ENCODE peak calls at places on chromosome 22, in five cellular contexts. B, I, J, K and C are unnamed samples.

GRCh38 chr22:17074648-17075002 is 10.2 kb upstream of the IL17RA start:
- DNase-seq in B (no peak), K (no peak), I (no peak), J (no peak), C (no peak)

GRCh38 chr22:20495861-20496681 is 476 bp upstream of the KLHL22 start:
- DNase-seq in I (no peak), J (peak), K (peak), B (peak), C (peak)

GRCh38 chr22:48866906-48867597 is 960.6 kb downstream of the BRD1 start:
- DNase-seq in B (no peak), K (no peak), I (no peak), J (peak), C (no peak)

GRCh38 chr22:45235101-45235777 is 5.5 kb downstream of the KIAA0930 start:
- DNase-seq in J (no peak), K (peak), B (peak), I (no peak), C (no peak)

GRCh38 chr22:45212306-45212709 is 28.4 kb downstream of the KIAA0930 start:
- DNase-seq in J (no peak), I (no peak), B (no peak), K (peak), C (no peak)

GRCh38 chr22:45072322-45072903 is 62.6 kb upstream of the PHF21B start:
- DNase-seq in B (no peak), I (no peak), J (peak), K (no peak), C (no peak)

GRCh38 chr22:19429950-19430889 is 1.3 kb downstream of the HIRA start:
- DNase-seq in K (peak), J (no peak), I (no peak), B (peak), C (peak)

GRCh38 chr22:37225481-37225880 is 13.2 kb upstream of the SSTR3 start:
- DNase-seq in K (peak), J (no peak), B (peak), I (no peak), C (no peak)

GRCh38 chr22:47053865-47054185 is 291.4 kb downstream of the TBC1D22A start:
- DNase-seq in B (no peak), K (no peak), I (no peak), J (no peak), C (no peak)

GRCh38 chr22:25008666-25009065 is 56.1 kb downstream of the KIAA1671 start:
- DNase-seq in I (no peak), J (no peak), B (no peak), K (no peak), C (no peak)

GRCh38 chr22:35312198-35313059 is 12.7 kb downstream of the TOM1 start:
- DNase-seq in K (peak), I (peak), J (peak), B (no peak), C (no peak)

GRCh38 chr22:29310863-29311339 is 4.5 kb downstream of the GAS2L1 start:
- DNase-seq in B (no peak), J (peak), I (no peak), K (peak), C (peak)

GRCh38 chr22:30365891-30366290 is 9.1 kb downstream of the CCDC157 start:
- DNase-seq in J (no peak), I (no peak), B (no peak), K (no peak), C (no peak)

GRCh38 chr22:43262990-43263644 is 76.2 kb upstream of the TTLL12 start:
- DNase-seq in J (peak), K (peak), B (no peak), I (no peak), C (peak)

GRCh38 chr22:38005943-38006342 is 21.6 kb upstream of the SOX10 start:
- DNase-seq in K (no peak), I (no peak), B (no peak), J (no peak), C (no peak)

GRCh38 chr22:31838917-31839316 is 85.1 kb downstream of the DEPDC5 start:
- DNase-seq in J (no peak), I (no peak), B (no peak), K (no peak), C (no peak)

GRCh38 chr22:50048836-50049235 is 9.3 kb downstream of the TTLL8 start:
- DNase-seq in I (no peak), B (no peak), J (no peak), K (no peak), C (no peak)

GRCh38 chr22:30266445-30267381 is at the start of gene OSM:
- DNase-seq in I (no peak), J (no peak), K (peak), B (peak), C (peak)

GRCh38 chr22:43831561-43832392 is 19.7 kb upstream of the EFCAB6 start:
- DNase-seq in J (no peak), B (no peak), I (no peak), K (no peak), C (no peak)

GRCh38 chr22:46229701-46230100 is 20.4 kb downstream of the CDPF1 start:
- DNase-seq in B (no peak), J (no peak), I (no peak), K (no peak), C (no peak)

GRCh38 chr22:50298937-50299656 is 8.3 kb downstream of the PLXNB2 start:
- DNase-seq in B (no peak), I (no peak), J (no peak), K (no peak), C (no peak)

GRCh38 chr22:17744430-17744829 is 29.8 kb downstream of the BID start:
- DNase-seq in J (no peak), B (no peak), K (no peak), I (no peak), C (no peak)

GRCh38 chr22:47176573-47177333 is 414.3 kb downstream of the TBC1D22A start:
- DNase-seq in B (no peak), J (peak), K (peak), I (no peak), C (no peak)

GRCh38 chr22:22520020-22520656 is at the start of gene ZNF280A:
- DNase-seq in B (no peak), K (no peak), I (no peak), J (peak), C (no peak)
- H3K4me3 ChIP-seq in B (no peak), K (no peak), I (no peak), J (peak), C (no peak)

DNA sequence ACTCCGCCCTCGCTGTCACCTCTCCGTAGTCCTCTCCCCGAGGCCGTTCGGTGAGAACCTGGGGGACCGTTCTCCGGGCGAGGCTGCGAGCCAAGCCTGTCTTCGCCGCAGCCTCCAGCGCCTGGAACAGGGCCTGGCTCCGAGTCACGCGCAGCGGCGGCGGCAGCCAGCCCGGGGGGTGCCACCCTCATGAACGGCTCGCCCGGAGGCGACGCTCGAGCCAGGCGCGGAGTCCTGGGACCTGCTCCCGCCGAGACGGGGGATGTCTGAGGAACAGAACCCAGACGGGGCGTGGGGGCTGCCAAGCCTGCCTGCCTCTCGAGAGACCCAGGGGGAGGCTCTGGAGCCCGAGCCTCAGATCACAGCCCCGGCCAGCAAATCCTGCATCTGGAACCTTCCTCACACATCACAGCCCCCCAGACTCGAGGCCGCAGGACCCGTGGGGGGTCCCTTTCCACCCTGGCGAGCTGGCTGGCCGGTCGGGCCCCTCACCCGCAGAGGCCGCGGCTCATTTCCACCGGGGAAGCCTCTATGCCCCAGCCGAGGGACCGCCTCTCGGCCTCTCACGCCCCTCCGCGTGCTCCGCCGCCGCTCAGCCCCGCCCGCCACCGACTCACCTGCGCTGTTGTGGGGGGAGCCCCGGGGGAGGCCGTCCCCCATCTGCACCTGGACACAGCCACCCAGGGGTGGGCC is 4.1 kb downstream of the SHISA8 start:
- DNase-seq in B (no peak), J (no peak), I (no peak), K (no peak), C (no peak)
- H3K4me3 ChIP-seq in B (no peak), J (peak), I (peak), K (peak), C (no peak)

GRCh38 chr22:23113847-23114720 is 27.7 kb downstream of the RSPH14 start:
- DNase-seq in B (no peak), K (no peak), J (no peak), I (no peak), C (no peak)

GRCh38 chr22:23113067-23113846 is 28.5 kb downstream of the RSPH14 start:
- DNase-seq in J (no peak), B (peak), K (no peak), I (no peak), C (peak)

GRCh38 chr22:23114721-23115020 is 27.1 kb downstream of the RSPH14 start:
- DNase-seq in I (no peak), J (no peak), K (no peak), B (no peak), C (no peak)

GRCh38 chr22:23110922-23111527 is 30.8 kb downstream of the RSPH14 start:
- DNase-seq in B (no peak), K (no peak), I (no peak), J (no peak), C (no peak)

GRCh38 chr22:23112472-23113012 is 29.2 kb downstream of the RSPH14 start:
- DNase-seq in B (no peak), J (no peak), K (no peak), I (no peak), C (no peak)
- H3K4me3 ChIP-seq in B (no peak), J (no peak), K (no peak), I (no peak), C (no peak)

DNA sequence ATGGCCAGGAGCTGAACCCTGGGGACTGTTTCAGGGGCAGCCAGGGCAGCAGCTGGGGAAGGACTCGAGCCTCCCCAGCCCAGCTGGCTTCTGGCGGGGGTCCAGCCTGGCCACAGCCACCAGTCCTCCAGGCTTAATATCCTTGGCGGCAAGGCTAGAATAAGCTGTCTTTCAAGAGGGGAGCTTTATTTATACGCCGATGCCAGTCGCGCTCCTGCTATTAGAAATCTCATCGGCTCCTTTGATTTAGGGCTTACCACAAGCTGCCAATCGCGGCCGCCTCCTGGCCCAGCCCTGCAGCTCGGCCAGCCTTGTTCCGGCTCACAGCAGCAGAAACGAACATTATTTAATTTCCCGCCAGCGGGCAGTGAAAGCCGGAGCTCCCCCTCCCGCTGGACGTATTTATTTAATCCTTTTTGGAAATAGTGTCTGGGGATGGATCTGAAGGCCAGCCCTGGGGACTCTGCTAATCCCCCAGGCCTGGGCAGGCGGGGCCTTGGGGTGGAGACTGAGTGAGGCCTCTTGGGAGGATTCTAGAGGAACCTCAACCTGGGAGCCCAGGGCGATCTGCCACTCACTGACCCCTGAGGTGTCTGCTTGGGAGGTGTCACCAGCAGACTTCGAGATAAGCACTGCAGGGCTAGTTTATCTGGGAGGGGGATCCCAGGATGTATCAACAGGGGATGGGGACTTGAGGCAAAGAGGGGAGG is 363.1 kb downstream of the MN1 start:
- DNase-seq in I (no peak), J (no peak), B (no peak), K (no peak), C (no peak)
- H3K4me3 ChIP-seq in I (no peak), J (no peak), B (no peak), K (no peak), C (no peak)

GRCh38 chr22:23837911-23838685 is 708 bp downstream of the DERL3 start:
- DNase-seq in J (no peak), I (no peak), B (peak), K (no peak), C (no peak)
- H3K4me3 ChIP-seq in J (peak), I (peak), B (peak), K (peak), C (peak)